ENCODE peak calls at places on chromosome 13, in ten cellular contexts. A, H, Y, J, V, U, T, S, E and Z are unnamed samples.

GRCh38 chr13:31374682-31375081 is 174.9 kb downstream of the B3GLCT start:
- DNase-seq in A (no peak), H (no peak), Y (no peak), J (no peak), V (no peak), U (no peak), T (no peak), S (no peak), E (no peak), Z (no peak)

GRCh38 chr13:75558130-75558840 is 8.7 kb downstream of the UCHL3 start:
- DNase-seq in A (no peak), H (no peak), Y (no peak), J (no peak), V (no peak), U (no peak), T (no peak), S (no peak), E (no peak), Z (no peak)

GRCh38 chr13:29707876-29708543 is 112.5 kb upstream of the SLC7A1 start:
- DNase-seq in A (peak; percentile 42), H (no peak), Y (no peak), J (no peak), V (peak; percentile 65), U (peak; percentile 2), T (peak; percentile 54), S (peak; percentile 34), E (peak; percentile 51), Z (peak; percentile 10)

GRCh38 chr13:72504026-72504925 is 223.2 kb downstream of the MZT1 start:
- DNase-seq in A (peak; percentile 70), H (no peak), Y (no peak), J (no peak), V (no peak), U (no peak), T (no peak), S (peak; percentile 43), E (no peak), Z (no peak)

GRCh38 chr13:27712421-27712820 is 79.9 kb upstream of the GSX1 start:
- DNase-seq in A (no peak), H (no peak), Y (no peak), J (no peak), V (peak; percentile 38), U (no peak), T (no peak), S (peak; percentile 15), E (peak; percentile 38), Z (no peak)

GRCh38 chr13:19681517-19681916 is 48.1 kb downstream of the MPHOSPH8 start:
- DNase-seq in A (peak; percentile 33), H (no peak), Y (no peak), J (no peak), V (no peak), U (no peak), T (no peak), S (no peak), E (no peak), Z (no peak)

GRCh38 chr13:71799320-71799719 is 67.7 kb downstream of the DACH1 start:
- DNase-seq in A (no peak), H (no peak), Y (no peak), J (no peak), V (no peak), U (no peak), T (no peak), S (no peak), E (no peak), Z (no peak)

GRCh38 chr13:28573595-28574373 is 78.9 kb upstream of the FLT1 start:
- DNase-seq in A (no peak), H (no peak), Y (no peak), J (no peak), V (no peak), U (no peak), T (no peak), S (no peak), E (no peak), Z (no peak)

GRCh38 chr13:76884167-76884566 is 2.0 kb downstream of the KCTD12 start:
- DNase-seq in A (peak; percentile 30), H (peak; percentile 27), Y (peak; percentile 72), J (peak; percentile 74), V (peak; percentile 73), U (no peak), T (no peak), S (peak; percentile 68), E (peak; percentile 72), Z (no peak)
- TF ChIP-seq CTCF in A (peak; percentile 41), H (peak; percentile 45), Y (peak; percentile 37), J (peak; percentile 43), V (peak; percentile 68), U (peak; percentile 14), T (peak; percentile 29), S (peak; percentile 49), E (peak; percentile 44), Z (peak; percentile 31)

DNA sequence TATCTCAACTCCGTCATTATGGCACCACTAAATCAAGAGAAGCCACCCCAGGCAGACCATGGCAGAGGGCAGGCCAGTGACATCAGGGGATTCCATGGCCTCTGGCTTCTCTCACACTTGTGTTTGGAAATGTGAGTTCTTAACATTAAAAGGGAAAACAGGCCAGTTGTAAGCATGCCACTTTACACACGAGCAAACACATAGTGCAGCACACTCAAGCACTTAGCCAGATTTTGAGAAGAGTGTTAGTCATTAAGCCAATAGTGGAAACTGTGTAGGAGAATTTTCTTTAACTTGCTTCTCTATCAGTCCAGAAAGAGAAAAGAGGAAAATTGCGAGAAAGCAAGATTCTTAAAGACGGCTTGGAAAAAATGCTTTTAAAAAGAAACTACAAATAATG is 401.5 kb downstream of the TDRD3 start:
- DNase-seq in A (no peak), H (no peak), Y (no peak), J (no peak), V (no peak), U (no peak), T (no peak), S (no peak), E (no peak), Z (no peak)
- TF ChIP-seq CTCF in A (no peak), H (no peak), Y (no peak), J (no peak), V (no peak), U (no peak), T (no peak), S (no peak), E (no peak), Z (no peak)

GRCh38 chr13:53743906-53744305 is 715.3 kb downstream of the OLFM4 start:
- DNase-seq in A (no peak), H (no peak), Y (no peak), J (no peak), V (no peak), U (no peak), T (no peak), S (no peak), E (no peak), Z (no peak)
- TF ChIP-seq CTCF in A (no peak), H (no peak), Y (no peak), J (no peak), V (no peak), U (no peak), T (no peak), S (no peak), E (no peak), Z (no peak)

DNA sequence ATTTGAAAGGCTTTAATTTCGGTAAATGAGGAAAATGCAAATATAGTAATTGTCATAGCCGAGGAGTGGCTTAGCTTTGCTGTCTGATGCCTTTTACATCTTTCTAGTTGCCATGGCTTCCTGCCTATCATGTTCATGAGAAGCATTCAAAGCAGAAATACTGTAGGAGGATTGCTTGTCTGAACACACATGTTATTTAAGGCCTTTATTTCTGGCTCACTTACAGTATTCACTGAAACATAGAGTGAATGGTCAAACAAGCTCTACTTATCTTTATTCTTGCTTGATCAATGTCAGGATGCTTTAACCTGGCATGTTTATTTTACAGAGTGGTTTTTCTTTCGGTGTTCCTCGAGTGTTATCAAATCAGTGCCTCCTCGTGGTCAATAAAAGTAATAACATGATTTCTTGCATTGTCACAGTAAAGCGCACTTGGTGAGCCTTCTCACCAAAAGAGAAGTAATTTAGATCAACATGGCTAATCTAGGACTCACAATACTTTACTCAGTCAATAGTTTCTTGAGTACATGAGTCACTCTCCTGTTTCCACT is 73.5 kb upstream of the PCDH17 start:
- DNase-seq in A (peak; percentile 3), H (no peak), Y (no peak), J (no peak), V (peak; percentile 0), U (no peak), T (no peak), S (peak; percentile 1), E (no peak), Z (no peak)
- TF ChIP-seq CTCF in A (no peak), H (no peak), Y (no peak), J (no peak), V (no peak), U (no peak), T (no peak), S (no peak), E (no peak), Z (no peak)

GRCh38 chr13:113951246-113951999 is 22.5 kb downstream of the C13orf46 start:
- DNase-seq in A (peak; percentile 50), H (peak; percentile 88), Y (peak; percentile 93), J (peak; percentile 90), V (peak; percentile 89), U (no peak), T (peak; percentile 59), S (peak; percentile 75), E (peak; percentile 86), Z (no peak)
- TF ChIP-seq CTCF in A (peak; percentile 67), H (peak; percentile 94), Y (peak; percentile 78), J (peak; percentile 93), V (peak; percentile 91), U (peak; percentile 73), T (peak; percentile 82), S (peak; percentile 85), E (peak; percentile 88), Z (peak; percentile 82)